ENCODE peak calls at places on chromosomes 12 and 14, in nine cellular contexts. One of them, this sample, is unnamed.

GRCh38 chr14:100586153-100586519 is 1.1 kb downstream of the BEGAIN start:
- DNase-seq in Panc1: no peak
- DNase-seq in upper lobe of right lung: peak
- DNase-seq in right lobe of liver: no peak
- DNase-seq in PC-3: no peak
- DNase-seq in astrocyte of the cerebellum: no peak
- DNase-seq in choroid plexus epithelial cell: no peak
- DNase-seq in MCF 10A: no peak
- DNase-seq in fibroblast of pulmonary artery: no peak
- DNase-seq in this sample: no peak

GRCh38 chr12:31868980-31869379 is 90.2 kb upstream of the RESF1 start:
- DNase-seq in Panc1: no peak
- DNase-seq in upper lobe of right lung: no peak
- DNase-seq in right lobe of liver: peak
- DNase-seq in PC-3: no peak
- DNase-seq in astrocyte of the cerebellum: no peak
- DNase-seq in choroid plexus epithelial cell: peak
- DNase-seq in MCF 10A: peak
- DNase-seq in fibroblast of pulmonary artery: peak
- DNase-seq in this sample: no peak

GRCh38 chr12:122917508-122918227 is 21.7 kb upstream of the VPS37B start:
- DNase-seq in Panc1: no peak
- DNase-seq in upper lobe of right lung: peak
- DNase-seq in right lobe of liver: peak
- DNase-seq in PC-3: peak
- DNase-seq in astrocyte of the cerebellum: no peak
- DNase-seq in choroid plexus epithelial cell: peak
- DNase-seq in MCF 10A: peak
- DNase-seq in fibroblast of pulmonary artery: peak
- DNase-seq in this sample: no peak

GRCh38 chr12:12800406-12801180 is 12.6 kb upstream of the DDX47 start:
- DNase-seq in Panc1: no peak
- DNase-seq in upper lobe of right lung: no peak
- DNase-seq in right lobe of liver: no peak
- DNase-seq in PC-3: peak
- DNase-seq in astrocyte of the cerebellum: no peak
- DNase-seq in choroid plexus epithelial cell: peak
- DNase-seq in MCF 10A: peak
- DNase-seq in fibroblast of pulmonary artery: peak
- DNase-seq in this sample: no peak

GRCh38 chr12:112439769-112440168 is 21.0 kb downstream of the PTPN11 start:
- DNase-seq in Panc1: no peak
- DNase-seq in upper lobe of right lung: no peak
- DNase-seq in right lobe of liver: no peak
- DNase-seq in PC-3: no peak
- DNase-seq in astrocyte of the cerebellum: no peak
- DNase-seq in choroid plexus epithelial cell: no peak
- DNase-seq in MCF 10A: no peak
- DNase-seq in fibroblast of pulmonary artery: no peak
- DNase-seq in this sample: no peak

GRCh38 chr14:99570542-99571302 is 33.3 kb downstream of the CCDC85C start:
- DNase-seq in Panc1: no peak
- DNase-seq in upper lobe of right lung: no peak
- DNase-seq in right lobe of liver: no peak
- DNase-seq in PC-3: no peak
- DNase-seq in astrocyte of the cerebellum: no peak
- DNase-seq in choroid plexus epithelial cell: no peak
- DNase-seq in MCF 10A: no peak
- DNase-seq in fibroblast of pulmonary artery: no peak
- DNase-seq in this sample: no peak

GRCh38 chr12:106954462-106955376 is 988 bp upstream of the TMEM263 start:
- DNase-seq in Panc1: no peak
- DNase-seq in upper lobe of right lung: peak
- DNase-seq in right lobe of liver: peak
- DNase-seq in PC-3: no peak
- DNase-seq in astrocyte of the cerebellum: no peak
- DNase-seq in choroid plexus epithelial cell: no peak
- DNase-seq in MCF 10A: no peak
- DNase-seq in fibroblast of pulmonary artery: peak
- DNase-seq in this sample: no peak

GRCh38 chr14:89576960-89577359 is 159.9 kb upstream of the FOXN3 start:
- DNase-seq in Panc1: no peak
- DNase-seq in upper lobe of right lung: no peak
- DNase-seq in right lobe of liver: no peak
- DNase-seq in PC-3: no peak
- DNase-seq in astrocyte of the cerebellum: no peak
- DNase-seq in choroid plexus epithelial cell: no peak
- DNase-seq in MCF 10A: no peak
- DNase-seq in fibroblast of pulmonary artery: no peak
- DNase-seq in this sample: no peak

GRCh38 chr14:95835331-95835730 is 41.3 kb upstream of the TUNAR start:
- DNase-seq in Panc1: no peak
- DNase-seq in upper lobe of right lung: no peak
- DNase-seq in right lobe of liver: no peak
- DNase-seq in PC-3: no peak
- DNase-seq in astrocyte of the cerebellum: no peak
- DNase-seq in choroid plexus epithelial cell: no peak
- DNase-seq in MCF 10A: no peak
- DNase-seq in fibroblast of pulmonary artery: no peak
- DNase-seq in this sample: no peak

GRCh38 chr14:96274122-96274910 is 18.3 kb downstream of the BDKRB1 start:
- DNase-seq in Panc1: no peak
- DNase-seq in upper lobe of right lung: no peak
- DNase-seq in right lobe of liver: no peak
- DNase-seq in PC-3: no peak
- DNase-seq in astrocyte of the cerebellum: no peak
- DNase-seq in choroid plexus epithelial cell: peak
- DNase-seq in MCF 10A: no peak
- DNase-seq in fibroblast of pulmonary artery: peak
- DNase-seq in this sample: no peak

GRCh38 chr14:96263347-96264199 is 7.6 kb downstream of the BDKRB1 start:
- DNase-seq in Panc1: no peak
- DNase-seq in upper lobe of right lung: no peak
- DNase-seq in right lobe of liver: no peak
- DNase-seq in PC-3: no peak
- DNase-seq in astrocyte of the cerebellum: no peak
- DNase-seq in choroid plexus epithelial cell: no peak
- DNase-seq in MCF 10A: no peak
- DNase-seq in fibroblast of pulmonary artery: no peak
- DNase-seq in this sample: no peak

GRCh38 chr12:57031228-57031670 is 14.9 kb upstream of the TAC3 start:
- DNase-seq in Panc1: no peak
- DNase-seq in upper lobe of right lung: no peak
- DNase-seq in right lobe of liver: no peak
- DNase-seq in PC-3: no peak
- DNase-seq in astrocyte of the cerebellum: no peak
- DNase-seq in choroid plexus epithelial cell: no peak
- DNase-seq in MCF 10A: peak
- DNase-seq in fibroblast of pulmonary artery: no peak
- DNase-seq in this sample: no peak

GRCh38 chr12:26633591-26634210 is 199.3 kb downstream of the ITPR2 start:
- DNase-seq in Panc1: no peak
- DNase-seq in upper lobe of right lung: no peak
- DNase-seq in right lobe of liver: no peak
- DNase-seq in PC-3: no peak
- DNase-seq in astrocyte of the cerebellum: peak
- DNase-seq in choroid plexus epithelial cell: peak
- DNase-seq in MCF 10A: peak
- DNase-seq in fibroblast of pulmonary artery: peak
- DNase-seq in this sample: no peak

GRCh38 chr12:19988918-19989317 is 379.4 kb upstream of the PDE3A start:
- DNase-seq in Panc1: no peak
- DNase-seq in upper lobe of right lung: no peak
- DNase-seq in right lobe of liver: no peak
- DNase-seq in PC-3: no peak
- DNase-seq in astrocyte of the cerebellum: no peak
- DNase-seq in choroid plexus epithelial cell: no peak
- DNase-seq in MCF 10A: no peak
- DNase-seq in fibroblast of pulmonary artery: no peak
- DNase-seq in this sample: no peak

GRCh38 chr12:109549613-109550309 is 23.5 kb downstream of the MMAB start:
- DNase-seq in Panc1: no peak
- DNase-seq in upper lobe of right lung: no peak
- DNase-seq in right lobe of liver: no peak
- DNase-seq in PC-3: no peak
- DNase-seq in astrocyte of the cerebellum: no peak
- DNase-seq in choroid plexus epithelial cell: no peak
- DNase-seq in MCF 10A: no peak
- DNase-seq in fibroblast of pulmonary artery: no peak
- DNase-seq in this sample: no peak

GRCh38 chr12:21940972-21941521 is at the start of gene ABCC9:
- DNase-seq in Panc1: no peak
- DNase-seq in upper lobe of right lung: peak
- DNase-seq in right lobe of liver: peak
- DNase-seq in PC-3: no peak
- DNase-seq in astrocyte of the cerebellum: no peak
- DNase-seq in choroid plexus epithelial cell: peak
- DNase-seq in MCF 10A: no peak
- DNase-seq in fibroblast of pulmonary artery: peak
- DNase-seq in this sample: no peak

GRCh38 chr12:53298154-53298553 is 1.3 kb upstream of the MYG1 start:
- DNase-seq in Panc1: no peak
- DNase-seq in upper lobe of right lung: no peak
- DNase-seq in right lobe of liver: no peak
- DNase-seq in PC-3: peak
- DNase-seq in astrocyte of the cerebellum: no peak
- DNase-seq in choroid plexus epithelial cell: peak
- DNase-seq in MCF 10A: no peak
- DNase-seq in fibroblast of pulmonary artery: peak
- DNase-seq in this sample: no peak

DNA sequence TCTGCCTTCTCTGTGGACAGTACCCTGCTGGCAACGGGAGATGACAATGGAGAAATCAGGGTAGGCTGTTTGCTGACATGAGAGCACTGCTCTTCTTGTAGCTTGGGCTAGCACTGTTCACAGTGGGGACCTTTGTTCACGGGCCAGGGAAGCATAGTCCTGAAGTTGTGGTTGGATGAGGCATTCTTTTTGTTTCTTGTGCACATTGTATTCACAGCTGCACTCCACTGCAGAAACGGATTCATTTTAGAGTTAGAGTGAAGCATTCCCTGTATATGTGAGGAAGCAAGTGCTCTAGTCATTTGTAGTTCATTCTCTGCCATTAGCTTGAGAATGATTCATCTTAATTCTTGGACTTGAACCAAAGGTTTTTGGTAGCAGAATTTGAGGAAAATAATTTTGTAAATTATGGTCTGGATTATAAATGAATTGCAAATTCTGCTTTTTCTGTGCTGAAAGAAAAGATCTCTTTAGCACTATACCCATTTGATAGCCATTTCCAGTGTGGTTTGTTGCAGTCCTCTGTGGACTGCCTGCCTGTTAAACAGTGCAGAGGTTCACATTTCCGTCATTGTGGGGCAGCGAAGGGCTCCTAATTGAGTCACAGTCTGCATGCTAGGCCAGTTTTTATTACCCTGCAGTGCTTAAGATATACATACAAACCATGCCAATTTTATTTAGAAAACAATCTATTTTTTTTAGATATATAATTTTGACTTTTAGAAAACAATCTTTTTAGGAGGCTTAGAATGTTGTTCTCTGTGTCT is 80.6 kb downstream of the APAF1 start:
- DNase-seq in Panc1: no peak
- DNase-seq in upper lobe of right lung: no peak
- DNase-seq in right lobe of liver: no peak
- DNase-seq in PC-3: peak
- DNase-seq in astrocyte of the cerebellum: peak
- DNase-seq in choroid plexus epithelial cell: peak
- DNase-seq in MCF 10A: peak
- DNase-seq in fibroblast of pulmonary artery: peak
- DNase-seq in this sample: peak
- TF ChIP-seq CTCF in Panc1: peak
- TF ChIP-seq CTCF in upper lobe of right lung: peak
- TF ChIP-seq CTCF in right lobe of liver: peak
- TF ChIP-seq CTCF in PC-3: peak
- TF ChIP-seq CTCF in astrocyte of the cerebellum: peak
- TF ChIP-seq CTCF in choroid plexus epithelial cell: peak
- TF ChIP-seq CTCF in MCF 10A: peak
- TF ChIP-seq CTCF in fibroblast of pulmonary artery: peak
- TF ChIP-seq CTCF in this sample: peak

DNA sequence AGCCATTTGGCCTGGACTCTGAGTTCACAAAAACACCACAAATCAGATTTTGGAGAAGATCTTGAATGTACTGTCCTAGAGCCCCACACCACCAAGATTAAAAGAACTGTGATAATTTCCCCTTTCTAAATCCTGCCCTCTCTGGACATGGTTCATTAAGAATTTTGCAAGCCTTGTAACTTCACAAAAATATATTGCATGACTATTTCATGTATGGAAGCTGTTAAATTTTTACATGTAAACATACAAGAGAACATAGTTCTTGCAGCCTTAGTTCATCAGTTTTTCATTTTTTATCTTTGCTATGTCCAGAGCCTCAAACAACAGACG is 97.0 kb downstream of the SCARB1 start:
- DNase-seq in Panc1: no peak
- DNase-seq in upper lobe of right lung: no peak
- DNase-seq in right lobe of liver: no peak
- DNase-seq in PC-3: no peak
- DNase-seq in astrocyte of the cerebellum: no peak
- DNase-seq in choroid plexus epithelial cell: no peak
- DNase-seq in MCF 10A: no peak
- DNase-seq in fibroblast of pulmonary artery: no peak
- DNase-seq in this sample: no peak
- TF ChIP-seq CTCF in Panc1: no peak
- TF ChIP-seq CTCF in upper lobe of right lung: no peak
- TF ChIP-seq CTCF in right lobe of liver: no peak
- TF ChIP-seq CTCF in PC-3: no peak
- TF ChIP-seq CTCF in astrocyte of the cerebellum: no peak
- TF ChIP-seq CTCF in choroid plexus epithelial cell: no peak
- TF ChIP-seq CTCF in MCF 10A: no peak
- TF ChIP-seq CTCF in fibroblast of pulmonary artery: no peak
- TF ChIP-seq CTCF in this sample: no peak

DNA sequence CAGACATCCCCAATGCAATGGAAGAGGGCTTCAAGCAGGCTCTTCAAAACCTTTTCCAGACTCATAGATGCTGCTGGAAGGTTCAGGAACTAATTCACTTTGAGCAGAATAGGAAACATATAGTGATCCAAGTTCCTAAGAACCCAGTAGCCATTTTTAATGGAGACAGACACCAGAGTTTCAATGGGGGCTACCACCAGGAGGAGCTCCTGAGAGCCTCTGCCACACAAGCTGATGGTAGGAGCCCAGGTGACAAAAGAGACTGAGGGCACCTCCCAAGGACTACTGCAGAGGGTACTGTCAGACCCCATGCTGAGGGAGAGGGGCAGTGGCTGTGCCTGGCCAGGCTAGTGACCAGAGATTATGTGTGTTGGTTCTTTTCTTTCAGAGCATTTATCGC is 45.9 kb downstream of the IFNG start:
- DNase-seq in Panc1: no peak
- DNase-seq in upper lobe of right lung: no peak
- DNase-seq in right lobe of liver: no peak
- DNase-seq in PC-3: peak
- DNase-seq in astrocyte of the cerebellum: no peak
- DNase-seq in choroid plexus epithelial cell: no peak
- DNase-seq in MCF 10A: peak
- DNase-seq in fibroblast of pulmonary artery: no peak
- DNase-seq in this sample: no peak
- TF ChIP-seq CTCF in Panc1: peak
- TF ChIP-seq CTCF in upper lobe of right lung: peak
- TF ChIP-seq CTCF in right lobe of liver: no peak
- TF ChIP-seq CTCF in PC-3: peak
- TF ChIP-seq CTCF in astrocyte of the cerebellum: peak
- TF ChIP-seq CTCF in choroid plexus epithelial cell: peak
- TF ChIP-seq CTCF in MCF 10A: no peak
- TF ChIP-seq CTCF in fibroblast of pulmonary artery: peak
- TF ChIP-seq CTCF in this sample: peak

GRCh38 chr14:21825147-21825743 is 151.6 kb upstream of the OR4E1 start:
- DNase-seq in Panc1: no peak
- DNase-seq in upper lobe of right lung: no peak
- DNase-seq in right lobe of liver: no peak
- DNase-seq in PC-3: peak
- DNase-seq in astrocyte of the cerebellum: no peak
- DNase-seq in choroid plexus epithelial cell: peak
- DNase-seq in MCF 10A: peak
- DNase-seq in fibroblast of pulmonary artery: peak
- DNase-seq in this sample: no peak
- TF ChIP-seq CTCF in Panc1: peak
- TF ChIP-seq CTCF in upper lobe of right lung: peak
- TF ChIP-seq CTCF in right lobe of liver: peak
- TF ChIP-seq CTCF in PC-3: peak
- TF ChIP-seq CTCF in astrocyte of the cerebellum: peak
- TF ChIP-seq CTCF in choroid plexus epithelial cell: peak
- TF ChIP-seq CTCF in MCF 10A: peak
- TF ChIP-seq CTCF in fibroblast of pulmonary artery: peak
- TF ChIP-seq CTCF in this sample: peak

This sample was measured in mesothelial cell of epicardium.